ENCODE peak calls at places on chromosome 1, in five cellular contexts. One of them, this sample, is unnamed.

GRCh38 chr1:116119876-116120275 is 8.7 kb downstream of the MAB21L3 start:
- DNase-seq in CD8-positive, alpha-beta memory T cell: no peak
- DNase-seq in mesenchymal stem cell: no peak
- DNase-seq in neural progenitor cell: no peak
- DNase-seq in HepG2: no peak
- DNase-seq in this sample: no peak

GRCh38 chr1:171300401-171300800 is 13.6 kb upstream of the FMO4 start:
- DNase-seq in HepG2: no peak
- DNase-seq in CD8-positive, alpha-beta memory T cell: no peak
- DNase-seq in neural progenitor cell: no peak
- DNase-seq in mesenchymal stem cell: no peak
- DNase-seq in this sample: no peak

GRCh38 chr1:232292818-232293217 is 337.1 kb downstream of the SIPA1L2 start:
- DNase-seq in mesenchymal stem cell: no peak
- DNase-seq in neural progenitor cell: no peak
- DNase-seq in HepG2: no peak
- DNase-seq in CD8-positive, alpha-beta memory T cell: no peak
- DNase-seq in this sample: no peak

GRCh38 chr1:155970531-155971167 is 7.7 kb downstream of the ARHGEF2 start:
- DNase-seq in neural progenitor cell: peak
- DNase-seq in HepG2: no peak
- DNase-seq in mesenchymal stem cell: peak
- DNase-seq in CD8-positive, alpha-beta memory T cell: no peak
- DNase-seq in this sample: peak

GRCh38 chr1:36863061-36863460 is 171.3 kb downstream of the GRIK3 start:
- DNase-seq in HepG2: no peak
- DNase-seq in mesenchymal stem cell: no peak
- DNase-seq in CD8-positive, alpha-beta memory T cell: no peak
- DNase-seq in neural progenitor cell: no peak
- DNase-seq in this sample: no peak

GRCh38 chr1:117657031-117657430 is 51.2 kb downstream of the TENT5C start:
- DNase-seq in HepG2: peak
- DNase-seq in neural progenitor cell: no peak
- DNase-seq in CD8-positive, alpha-beta memory T cell: no peak
- DNase-seq in mesenchymal stem cell: peak
- DNase-seq in this sample: no peak

GRCh38 chr1:172670791-172671190 is 11.9 kb downstream of the FASLG start:
- DNase-seq in neural progenitor cell: no peak
- DNase-seq in CD8-positive, alpha-beta memory T cell: peak
- DNase-seq in HepG2: no peak
- DNase-seq in mesenchymal stem cell: no peak
- DNase-seq in this sample: no peak

GRCh38 chr1:226444901-226445300 is 37.0 kb upstream of the PARP1 start:
- DNase-seq in HepG2: no peak
- DNase-seq in neural progenitor cell: no peak
- DNase-seq in mesenchymal stem cell: no peak
- DNase-seq in CD8-positive, alpha-beta memory T cell: peak
- DNase-seq in this sample: no peak

GRCh38 chr1:174021611-174022079 is 512 bp downstream of the RC3H1 start:
- DNase-seq in HepG2: peak
- DNase-seq in neural progenitor cell: peak
- DNase-seq in CD8-positive, alpha-beta memory T cell: peak
- DNase-seq in mesenchymal stem cell: peak
- DNase-seq in this sample: no peak

GRCh38 chr1:119285482-119285881 is 83.1 kb upstream of the HAO2 start:
- DNase-seq in neural progenitor cell: peak
- DNase-seq in HepG2: no peak
- DNase-seq in mesenchymal stem cell: peak
- DNase-seq in CD8-positive, alpha-beta memory T cell: no peak
- DNase-seq in this sample: no peak

GRCh38 chr1:221696740-221697461 is 45.0 kb downstream of the DUSP10 start:
- DNase-seq in HepG2: no peak
- DNase-seq in neural progenitor cell: no peak
- DNase-seq in CD8-positive, alpha-beta memory T cell: no peak
- DNase-seq in mesenchymal stem cell: no peak
- DNase-seq in this sample: no peak

GRCh38 chr1:178864326-178864725 is 6.6 kb downstream of the ANGPTL1 start:
- DNase-seq in neural progenitor cell: no peak
- DNase-seq in CD8-positive, alpha-beta memory T cell: no peak
- DNase-seq in mesenchymal stem cell: no peak
- DNase-seq in HepG2: no peak
- DNase-seq in this sample: no peak

GRCh38 chr1:8211620-8212442 is 106.1 kb upstream of the SLC45A1 start:
- DNase-seq in HepG2: peak
- DNase-seq in neural progenitor cell: no peak
- DNase-seq in CD8-positive, alpha-beta memory T cell: no peak
- DNase-seq in mesenchymal stem cell: peak
- DNase-seq in this sample: no peak

GRCh38 chr1:7422081-7422480 is 349.0 kb upstream of the VAMP3 start:
- DNase-seq in CD8-positive, alpha-beta memory T cell: no peak
- DNase-seq in mesenchymal stem cell: no peak
- DNase-seq in neural progenitor cell: no peak
- DNase-seq in HepG2: no peak
- DNase-seq in this sample: no peak

GRCh38 chr1:156260896-156261295 is 13.0 kb upstream of the PAQR6 start:
- DNase-seq in HepG2: no peak
- DNase-seq in CD8-positive, alpha-beta memory T cell: no peak
- DNase-seq in neural progenitor cell: no peak
- DNase-seq in mesenchymal stem cell: no peak
- DNase-seq in this sample: peak

GRCh38 chr1:2375923-2376260 is 15.5 kb downstream of the MORN1 start:
- DNase-seq in neural progenitor cell: no peak
- DNase-seq in HepG2: no peak
- DNase-seq in CD8-positive, alpha-beta memory T cell: no peak
- DNase-seq in mesenchymal stem cell: no peak
- DNase-seq in this sample: no peak

GRCh38 chr1:27152004-27152828 is 2.7 kb downstream of the SLC9A1 start:
- DNase-seq in neural progenitor cell: no peak
- DNase-seq in HepG2: no peak
- DNase-seq in CD8-positive, alpha-beta memory T cell: no peak
- DNase-seq in mesenchymal stem cell: no peak
- DNase-seq in this sample: no peak

GRCh38 chr1:54439550-54440223 is 33.5 kb upstream of the SSBP3 start:
- DNase-seq in mesenchymal stem cell: no peak
- DNase-seq in CD8-positive, alpha-beta memory T cell: no peak
- DNase-seq in HepG2: no peak
- DNase-seq in neural progenitor cell: no peak
- DNase-seq in this sample: no peak

GRCh38 chr1:214102907-214103306 is 115.1 kb downstream of the PROX1 start:
- DNase-seq in CD8-positive, alpha-beta memory T cell: no peak
- DNase-seq in mesenchymal stem cell: peak
- DNase-seq in HepG2: peak
- DNase-seq in neural progenitor cell: peak
- DNase-seq in this sample: no peak

GRCh38 chr1:44220755-44221154 is 7.5 kb downstream of the DMAP1 start:
- DNase-seq in CD8-positive, alpha-beta memory T cell: no peak
- DNase-seq in neural progenitor cell: no peak
- DNase-seq in HepG2: no peak
- DNase-seq in mesenchymal stem cell: no peak
- DNase-seq in this sample: no peak
- H3K27ac ChIP-seq in CD8-positive, alpha-beta memory T cell: no peak
- H3K27ac ChIP-seq in neural progenitor cell: no peak
- H3K27ac ChIP-seq in HepG2: no peak
- H3K27ac ChIP-seq in mesenchymal stem cell: peak
- H3K27ac ChIP-seq in this sample: no peak

GRCh38 chr1:113388621-113389355 is 1.5 kb upstream of the MAGI3 start:
- DNase-seq in CD8-positive, alpha-beta memory T cell: no peak
- DNase-seq in mesenchymal stem cell: peak
- DNase-seq in neural progenitor cell: no peak
- DNase-seq in HepG2: peak
- DNase-seq in this sample: no peak

GRCh38 chr1:113389356-113389952 is 861 bp upstream of the MAGI3 start:
- DNase-seq in neural progenitor cell: no peak
- DNase-seq in CD8-positive, alpha-beta memory T cell: peak
- DNase-seq in mesenchymal stem cell: no peak
- DNase-seq in HepG2: no peak
- DNase-seq in this sample: no peak

GRCh38 chr1:113391643-113392271 is 1.4 kb downstream of the MAGI3 start:
- DNase-seq in mesenchymal stem cell: no peak
- DNase-seq in neural progenitor cell: peak
- DNase-seq in HepG2: peak
- DNase-seq in CD8-positive, alpha-beta memory T cell: peak
- DNase-seq in this sample: no peak

GRCh38 chr1:113390871-113391642 is 742 bp downstream of the MAGI3 start:
- DNase-seq in mesenchymal stem cell: peak
- DNase-seq in neural progenitor cell: peak
- DNase-seq in HepG2: no peak
- DNase-seq in CD8-positive, alpha-beta memory T cell: peak
- DNase-seq in this sample: peak

GRCh38 chr1:113389953-113390834 is at the start of gene MAGI3:
- DNase-seq in CD8-positive, alpha-beta memory T cell: peak
- DNase-seq in mesenchymal stem cell: peak
- DNase-seq in HepG2: peak
- DNase-seq in neural progenitor cell: peak
- DNase-seq in this sample: peak
- H3K27ac ChIP-seq in CD8-positive, alpha-beta memory T cell: peak
- H3K27ac ChIP-seq in mesenchymal stem cell: peak
- H3K27ac ChIP-seq in HepG2: peak
- H3K27ac ChIP-seq in neural progenitor cell: peak
- H3K27ac ChIP-seq in this sample: peak

DNA sequence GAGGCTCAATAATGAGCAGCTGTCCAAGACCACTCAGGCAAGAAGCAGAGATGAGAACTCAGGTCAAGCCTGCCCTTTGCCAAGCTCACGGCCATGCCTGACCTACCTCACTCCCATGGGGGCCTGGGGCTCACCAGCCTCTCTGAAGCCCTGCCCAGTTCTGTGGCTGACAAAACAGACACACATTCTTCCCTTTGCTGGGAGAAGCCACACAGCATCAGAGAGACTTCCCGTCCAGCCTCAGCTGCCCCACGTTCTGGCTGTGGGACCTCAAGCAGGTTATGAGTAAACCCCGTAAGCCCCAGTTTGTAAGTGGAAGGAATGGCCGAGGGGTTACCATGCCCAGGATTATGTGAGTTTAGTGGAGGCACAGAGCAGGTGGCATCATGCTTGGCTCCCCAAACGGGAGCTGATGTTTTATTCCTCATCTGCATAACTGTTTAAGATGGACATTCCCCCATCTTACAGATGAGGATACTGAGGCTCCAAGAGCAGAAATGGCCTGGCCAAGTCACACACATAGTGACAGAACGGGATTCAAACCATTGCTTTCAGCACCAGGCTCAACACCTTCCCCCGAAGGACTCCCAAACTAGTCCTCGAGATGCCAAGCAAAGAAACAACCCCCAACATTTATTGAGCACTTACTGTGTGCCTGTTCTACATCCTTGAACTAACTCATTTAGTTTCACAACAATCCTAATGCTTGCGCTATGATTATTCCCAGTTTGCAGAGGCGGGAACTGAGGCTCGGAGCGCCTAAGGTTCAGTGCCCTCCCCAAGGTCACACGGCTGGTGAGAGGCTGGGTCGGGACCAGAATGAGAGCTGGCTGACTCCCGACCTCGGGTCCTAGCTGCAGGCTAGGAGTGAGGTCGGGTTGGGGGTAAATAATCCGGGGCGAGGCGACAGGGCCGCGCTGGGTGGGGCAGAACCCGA is 49.1 kb upstream of the LAPTM5 start:
- DNase-seq in mesenchymal stem cell: no peak
- DNase-seq in CD8-positive, alpha-beta memory T cell: no peak
- DNase-seq in HepG2: no peak
- DNase-seq in neural progenitor cell: no peak
- DNase-seq in this sample: no peak
- H3K27ac ChIP-seq in mesenchymal stem cell: no peak
- H3K27ac ChIP-seq in CD8-positive, alpha-beta memory T cell: no peak
- H3K27ac ChIP-seq in HepG2: no peak
- H3K27ac ChIP-seq in neural progenitor cell: no peak
- H3K27ac ChIP-seq in this sample: no peak

DNA sequence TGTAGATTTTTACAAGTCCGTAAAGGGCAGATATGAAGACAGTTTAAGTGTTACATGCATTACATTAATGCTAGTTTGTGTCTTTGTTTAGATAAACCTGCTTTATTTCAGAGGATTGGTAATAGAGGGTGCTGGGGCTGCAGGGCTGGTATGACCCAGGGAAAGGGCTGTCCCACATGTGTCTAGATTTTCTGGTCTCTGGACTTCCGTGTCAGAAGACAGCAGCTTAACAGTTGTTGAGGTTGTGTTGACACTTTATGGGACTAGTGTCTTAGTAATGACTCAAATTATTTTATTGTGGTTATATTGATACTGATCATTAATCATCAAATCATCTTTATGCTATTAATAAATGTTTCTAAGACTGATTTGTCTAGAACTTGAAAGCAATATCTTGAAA is 10.1 kb downstream of the PRDM2 start:
- DNase-seq in neural progenitor cell: no peak
- DNase-seq in HepG2: no peak
- DNase-seq in CD8-positive, alpha-beta memory T cell: no peak
- DNase-seq in mesenchymal stem cell: no peak
- DNase-seq in this sample: no peak
- H3K27ac ChIP-seq in neural progenitor cell: no peak
- H3K27ac ChIP-seq in HepG2: no peak
- H3K27ac ChIP-seq in CD8-positive, alpha-beta memory T cell: no peak
- H3K27ac ChIP-seq in mesenchymal stem cell: no peak
- H3K27ac ChIP-seq in this sample: no peak

GRCh38 chr1:32993215-32993566 is 28.6 kb upstream of the RNF19B start:
- DNase-seq in HepG2: no peak
- DNase-seq in mesenchymal stem cell: no peak
- DNase-seq in neural progenitor cell: no peak
- DNase-seq in CD8-positive, alpha-beta memory T cell: no peak
- DNase-seq in this sample: no peak
- H3K27ac ChIP-seq in HepG2: no peak
- H3K27ac ChIP-seq in mesenchymal stem cell: no peak
- H3K27ac ChIP-seq in neural progenitor cell: no peak
- H3K27ac ChIP-seq in CD8-positive, alpha-beta memory T cell: no peak
- H3K27ac ChIP-seq in this sample: peak